ENCODE peak calls at places on chromosomes 11 and 22, in four cellular contexts. Y is Kasumi-1, K is heart left ventricle, B is epithelial cell of esophagus. G is an unnamed sample.

GRCh38 chr22:44261164-44261860 is 51.4 kb downstream of the SHISAL1 start:
- DNase-seq in Y (no peak), K (no peak), B (no peak), G (no peak)

GRCh38 chr11:95849087-95849825 is 59.0 kb downstream of the CEP57 start:
- DNase-seq in Y (peak), K (no peak), B (peak), G (peak)

GRCh38 chr11:62611705-62612365 is 740 bp downstream of the EML3 start:
- DNase-seq in Y (peak), K (peak), B (peak), G (peak)

GRCh38 chr11:132184079-132184478 is 813.7 kb downstream of the NTM start:
- DNase-seq in Y (no peak), K (no peak), B (no peak), G (no peak)

GRCh38 chr11:28727254-28727653 is 619.1 kb downstream of the METTL15 start:
- DNase-seq in Y (no peak), K (no peak), B (no peak), G (no peak)

GRCh38 chr11:126111458-126112116 is 48.9 kb upstream of the CDON start:
- DNase-seq in Y (no peak), K (peak), B (no peak), G (no peak)

GRCh38 chr11:71305451-71306125 is 53.2 kb upstream of the SHANK2 start:
- DNase-seq in Y (no peak), K (no peak), B (peak), G (peak)

GRCh38 chr11:91859666-91860065 is 365.0 kb upstream of the FAT3 start:
- DNase-seq in Y (no peak), K (no peak), B (peak), G (no peak)

GRCh38 chr11:104394508-104394907 is 230.6 kb upstream of the PDGFD start:
- DNase-seq in Y (peak), K (no peak), B (no peak), G (no peak)

GRCh38 chr11:21933095-21933494 is 259.8 kb upstream of the ANO5 start:
- DNase-seq in Y (peak), K (no peak), B (peak), G (no peak)

GRCh38 chr11:72239296-72239848 is 4.6 kb downstream of the PHOX2A start:
- DNase-seq in Y (no peak), K (peak), B (peak), G (peak)

GRCh38 chr11:120413480-120413879 is 77.3 kb downstream of the ARHGEF12 start:
- DNase-seq in Y (no peak), K (no peak), B (peak), G (no peak)

GRCh38 chr11:35066783-35067476 is 72.0 kb upstream of the CD44 start:
- DNase-seq in Y (peak), K (no peak), B (no peak), G (no peak)

GRCh38 chr11:78406568-78407196 is 10.9 kb downstream of the GAB2 start:
- DNase-seq in Y (no peak), K (no peak), B (peak), G (no peak)

GRCh38 chr11:13358871-13359270 is 81.3 kb downstream of the BMAL1 start:
- DNase-seq in Y (no peak), K (no peak), B (no peak), G (no peak)

GRCh38 chr22:27804683-27805297 is 3.2 kb upstream of the MN1 start:
- DNase-seq in Y (peak), K (peak), B (peak), G (peak)

GRCh38 chr11:122354029-122354697 is 238.1 kb upstream of the BLID start:
- DNase-seq in Y (no peak), K (no peak), B (no peak), G (no peak)

GRCh38 chr11:73875380-73875779 is 1.3 kb downstream of the COA4 start:
- DNase-seq in Y (no peak), K (no peak), B (no peak), G (no peak)

GRCh38 chr11:46505741-46506485 is 87.9 kb downstream of the AMBRA1 start:
- DNase-seq in Y (no peak), K (no peak), B (no peak), G (no peak)

GRCh38 chr22:27133951-27134664 is 476.7 kb downstream of the MIAT start:
- DNase-seq in Y (peak), K (no peak), B (peak), G (no peak)

GRCh38 chr11:22433517-22433916 is 95.3 kb downstream of the SLC17A6 start:
- DNase-seq in Y (no peak), K (no peak), B (no peak), G (no peak)

GRCh38 chr11:37946155-37946766 is 1348.2 kb upstream of the RAG2 start:
- DNase-seq in Y (peak), K (no peak), B (peak), G (peak)

GRCh38 chr22:30240541-30241417 is 5.8 kb downstream of the LIF start:
- DNase-seq in Y (no peak), K (no peak), B (no peak), G (no peak)

GRCh38 chr11:86620796-86621575 is 51.4 kb downstream of the ME3 start:
- DNase-seq in Y (no peak), K (no peak), B (no peak), G (no peak)

GRCh38 chr11:48081151-48082010 is 101.0 kb downstream of the PTPRJ start:
- DNase-seq in Y (peak), K (peak), B (peak), G (no peak)

GRCh38 chr22:42817556-42817955 is 39.5 kb downstream of the ARFGAP3 start:
- DNase-seq in Y (no peak), K (no peak), B (no peak), G (no peak)